ENCODE peak calls at places on chromosome 2, in six cellular contexts. One of them, this sample, is unnamed.

GRCh38 chr2:204664708-204665121 is 119.4 kb downstream of the PARD3B start:
- DNase-seq in AG09319: no peak
- DNase-seq in GM12865: no peak
- DNase-seq in HT-29: no peak
- DNase-seq in GM19239: no peak
- DNase-seq in tibial nerve: no peak
- DNase-seq in this sample: no peak

GRCh38 chr2:222582931-222583330 is 73.0 kb downstream of the FARSB start:
- DNase-seq in GM12865: peak; percentile 21
- DNase-seq in AG09319: no peak
- DNase-seq in GM19239: no peak
- DNase-seq in HT-29: peak; percentile 40
- DNase-seq in tibial nerve: no peak
- DNase-seq in this sample: no peak

GRCh38 chr2:63488118-63488713 is 100.1 kb downstream of the WDPCP start:
- DNase-seq in GM12865: peak; percentile 44
- DNase-seq in GM19239: no peak
- DNase-seq in tibial nerve: no peak
- DNase-seq in HT-29: peak; percentile 67
- DNase-seq in AG09319: peak; percentile 4
- DNase-seq in this sample: no peak

GRCh38 chr2:165369131-165369935 is 100.2 kb upstream of the CSRNP3 start:
- DNase-seq in HT-29: no peak
- DNase-seq in GM19239: no peak
- DNase-seq in tibial nerve: no peak
- DNase-seq in AG09319: no peak
- DNase-seq in GM12865: no peak
- DNase-seq in this sample: no peak

GRCh38 chr2:169619946-169620345 is 35.8 kb downstream of the PPIG start:
- DNase-seq in AG09319: no peak
- DNase-seq in GM12865: no peak
- DNase-seq in GM19239: no peak
- DNase-seq in tibial nerve: no peak
- DNase-seq in HT-29: no peak
- DNase-seq in this sample: no peak

GRCh38 chr2:2698182-2699116 is 367.4 kb upstream of the MYT1L start:
- DNase-seq in tibial nerve: no peak
- DNase-seq in GM12865: peak; percentile 12
- DNase-seq in GM19239: no peak
- DNase-seq in HT-29: peak; percentile 44
- DNase-seq in AG09319: no peak
- DNase-seq in this sample: peak; percentile 86

GRCh38 chr2:190574169-190574568 is 39.6 kb upstream of the NEMP2 start:
- DNase-seq in HT-29: no peak
- DNase-seq in tibial nerve: no peak
- DNase-seq in AG09319: no peak
- DNase-seq in GM12865: no peak
- DNase-seq in GM19239: no peak
- DNase-seq in this sample: no peak

GRCh38 chr2:80028051-80028450 is 276.5 kb downstream of the LRRTM1 start:
- DNase-seq in AG09319: no peak
- DNase-seq in tibial nerve: no peak
- DNase-seq in HT-29: no peak
- DNase-seq in GM19239: no peak
- DNase-seq in GM12865: no peak
- DNase-seq in this sample: no peak

GRCh38 chr2:11239718-11240462 is 84.6 kb downstream of the SLC66A3 start:
- DNase-seq in AG09319: no peak
- DNase-seq in tibial nerve: no peak
- DNase-seq in GM12865: no peak
- DNase-seq in GM19239: no peak
- DNase-seq in HT-29: no peak
- DNase-seq in this sample: no peak

GRCh38 chr2:102367331-102367971 is 11.9 kb downstream of the IL18R1 start:
- DNase-seq in HT-29: no peak
- DNase-seq in GM19239: no peak
- DNase-seq in AG09319: no peak
- DNase-seq in GM12865: peak; percentile 78
- DNase-seq in tibial nerve: no peak
- DNase-seq in this sample: no peak

GRCh38 chr2:72895154-72895553 is 7.9 kb downstream of the SPR start:
- DNase-seq in tibial nerve: no peak
- DNase-seq in HT-29: no peak
- DNase-seq in AG09319: no peak
- DNase-seq in GM12865: no peak
- DNase-seq in GM19239: no peak
- DNase-seq in this sample: no peak

GRCh38 chr2:199019898-199020507 is 437.7 kb downstream of the SATB2 start:
- DNase-seq in AG09319: peak; percentile 41
- DNase-seq in HT-29: peak; percentile 30
- DNase-seq in GM19239: no peak
- DNase-seq in GM12865: peak; percentile 29
- DNase-seq in tibial nerve: peak; percentile 5
- DNase-seq in this sample: peak; percentile 32

GRCh38 chr2:241801611-241802420 is 7.2 kb upstream of the NEU4 start:
- DNase-seq in GM12865: no peak
- DNase-seq in GM19239: no peak
- DNase-seq in tibial nerve: no peak
- DNase-seq in HT-29: no peak
- DNase-seq in AG09319: no peak
- DNase-seq in this sample: no peak

GRCh38 chr2:223854741-223855140 is 17.4 kb upstream of the AP1S3 start:
- DNase-seq in HT-29: no peak
- DNase-seq in GM19239: no peak
- DNase-seq in AG09319: no peak
- DNase-seq in tibial nerve: no peak
- DNase-seq in GM12865: peak; percentile 25
- DNase-seq in this sample: no peak

This sample was measured in NCI-H146.